ENCODE peak calls at places on chromosomes 5 and 9, in nine cellular contexts. E is Panc1; P is effector memory CD4-positive, alpha-beta T cell; F is GM23248; Q is CD8-positive, alpha-beta memory T cell; G is cardiac muscle cell; S is prostate gland; U is thoracic aorta; Z is lower lobe of right lung. K is an unnamed sample.

GRCh38 chr9:13470836-13471235 is 191.3 kb upstream of the MPDZ start:
- DNase-seq in G (no peak), E (no peak), P (no peak), U (no peak), F (no peak), S (no peak), Q (no peak), Z (no peak), K (no peak)

GRCh38 chr5:155728857-155729683 is 597.9 kb upstream of the SGCD start:
- DNase-seq in U (no peak), Q (no peak), P (no peak), E (no peak), Z (peak; percentile 36), S (no peak), G (no peak), F (peak; percentile 53), K (no peak)

GRCh38 chr5:139660916-139661814 is 13.0 kb downstream of the CXXC5 start:
- DNase-seq in Z (peak; percentile 90), E (peak; percentile 55), U (peak; percentile 84), P (no peak), S (peak; percentile 62), Q (no peak), F (peak; percentile 99), G (peak; percentile 91), K (peak; percentile 74)

GRCh38 chr5:153523831-153524230 is 33.4 kb downstream of the GRIA1 start:
- DNase-seq in F (peak; percentile 70), E (no peak), G (peak; percentile 74), Z (no peak), Q (no peak), S (no peak), U (no peak), P (no peak), K (peak; percentile 29)

GRCh38 chr9:112403802-112404201 is 23.9 kb downstream of the HSDL2 start:
- DNase-seq in F (no peak), Q (no peak), P (no peak), S (no peak), U (no peak), G (no peak), E (no peak), Z (no peak), K (no peak)

GRCh38 chr5:139271201-139272027 is 22.1 kb upstream of the MATR3 start:
- DNase-seq in Q (no peak), S (no peak), Z (no peak), G (peak; percentile 93), U (no peak), P (no peak), E (no peak), F (peak; percentile 94), K (peak; percentile 82)

GRCh38 chr5:111806150-111806549 is 49.2 kb upstream of the NREP start:
- DNase-seq in P (no peak), G (no peak), Q (no peak), F (no peak), U (no peak), S (no peak), Z (no peak), E (no peak), K (no peak)

GRCh38 chr5:126106032-126106431 is 317.2 kb upstream of the GRAMD2B start:
- DNase-seq in G (no peak), U (no peak), Z (no peak), S (no peak), Q (no peak), E (no peak), P (no peak), F (peak; percentile 65), K (no peak)

GRCh38 chr9:137165250-137165836 is 4.5 kb downstream of the LRRC26 start:
- DNase-seq in U (no peak), F (no peak), Z (no peak), E (no peak), P (no peak), Q (no peak), G (no peak), S (no peak), K (no peak)

GRCh38 chr9:137164370-137165249 is 5.2 kb downstream of the LRRC26 start:
- DNase-seq in P (no peak), E (no peak), Q (no peak), U (no peak), S (no peak), F (no peak), Z (no peak), G (no peak), K (no peak)

GRCh38 chr9:137162505-137163100 is 7.2 kb downstream of the LRRC26 start:
- DNase-seq in S (peak; percentile 71), F (peak; percentile 34), Q (no peak), G (no peak), U (no peak), Z (no peak), E (no peak), P (no peak), K (no peak)

GRCh38 chr9:137163101-137163661 is 6.7 kb downstream of the LRRC26 start:
- DNase-seq in F (peak; percentile 53), Z (no peak), S (peak; percentile 30), P (no peak), E (no peak), Q (no peak), U (no peak), G (no peak), K (no peak)

GRCh38 chr9:137163805-137164204 is 6.0 kb downstream of the LRRC26 start:
- DNase-seq in E (no peak), F (no peak), Q (no peak), G (no peak), Z (no peak), S (no peak), U (no peak), P (no peak), K (no peak)
- H3K27me3 ChIP-seq in E (no peaks in the 10 kb centered on the region), F (peaks cover 53% of the 10 kb centered on the region), Q (peaks cover 25% of the 10 kb centered on the region), G (peaks cover 100% of the 10 kb centered on the region), Z (peaks cover 99% of the 10 kb centered on the region), S (peaks cover 7% of the 10 kb centered on the region), U (peaks cover 36% of the 10 kb centered on the region), P (peaks cover 70% of the 10 kb centered on the region), K (peaks cover 61% of the 10 kb centered on the region)

GRCh38 chr9:123327697-123328100 is 28.3 kb upstream of the CRB2 start:
- DNase-seq in S (peak; percentile 93), E (no peak), G (no peak), F (no peak), Q (no peak), U (no peak), P (no peak), Z (peak; percentile 79), K (no peak)

GRCh38 chr9:123326662-123327093 is 29.3 kb upstream of the CRB2 start:
- DNase-seq in Z (peak; percentile 61), P (no peak), G (peak; percentile 19), Q (no peak), S (no peak), E (no peak), F (no peak), U (no peak), K (no peak)

GRCh38 chr9:123326030-123326586 is 29.9 kb upstream of the CRB2 start:
- DNase-seq in G (no peak), U (no peak), F (no peak), S (no peak), P (no peak), Z (no peak), E (no peak), Q (no peak), K (no peak)

GRCh38 chr9:123331303-123331702 is 24.7 kb upstream of the CRB2 start:
- DNase-seq in Z (no peak), E (no peak), Q (no peak), G (no peak), P (no peak), S (no peak), U (no peak), F (no peak), K (no peak)

DNA sequence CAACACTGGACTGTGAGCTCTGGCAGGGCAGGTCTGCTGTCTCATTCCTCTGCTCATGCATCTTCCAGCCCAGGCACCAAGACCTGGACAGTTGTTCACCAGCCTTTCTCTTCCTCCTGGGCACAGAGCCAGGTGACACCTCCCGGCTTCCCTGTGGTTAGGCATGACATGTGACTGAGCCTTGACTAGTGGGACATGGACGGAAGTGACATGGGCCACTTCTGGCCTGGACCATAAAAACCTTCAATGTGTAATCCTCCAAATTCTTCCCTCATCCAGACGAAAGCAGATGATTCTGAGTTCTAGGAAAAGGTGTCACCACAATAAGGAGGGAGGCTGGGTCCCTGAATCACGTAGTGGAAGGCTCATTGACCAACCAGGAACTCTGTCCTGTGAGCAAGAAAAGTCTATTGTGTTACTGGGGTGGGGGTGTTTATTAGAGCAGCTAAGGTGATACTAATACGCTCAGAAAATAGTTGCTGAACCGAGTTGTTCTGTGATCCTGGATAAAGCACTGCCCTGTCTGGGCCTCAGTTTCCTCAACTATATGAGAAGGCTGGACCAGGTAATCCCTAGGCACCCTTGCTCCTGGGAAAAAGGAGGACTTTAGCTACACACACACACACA is 26.6 kb upstream of the CRB2 start:
- DNase-seq in F (peak; percentile 53), P (no peak), Q (no peak), U (no peak), Z (peak; percentile 72), E (no peak), G (no peak), S (peak; percentile 55), K (no peak)
- H3K4me3 ChIP-seq in F (no peak overlapping the region), P (no peak overlapping the region), Q (no peak overlapping the region), U (no peak overlapping the region), Z (no peak overlapping the region), E (no peak overlapping the region), G (no peak overlapping the region), S (no peak overlapping the region), K (no peak overlapping the region)

GRCh38 chr9:129026442-129027223 is 1.5 kb downstream of the SH3GLB2 start:
- DNase-seq in F (peak; percentile 25), S (peak; percentile 44), Q (no peak), Z (no peak), U (no peak), G (no peak), P (no peak), E (no peak), K (no peak)

GRCh38 chr9:129027224-129027684 is 877 bp downstream of the SH3GLB2 start:
- DNase-seq in E (no peak), F (peak; percentile 38), Q (no peak), G (no peak), U (no peak), S (no peak), Z (no peak), P (no peak), K (no peak)

GRCh38 chr9:129027685-129028191 is 393 bp downstream of the SH3GLB2 start:
- DNase-seq in P (no peak), Z (peak; percentile 84), S (no peak), E (no peak), F (no peak), U (no peak), G (peak; percentile 28), Q (peak; percentile 80), K (no peak)

GRCh38 chr9:129030191-129030590 is 2.1 kb upstream of the SH3GLB2 start:
- DNase-seq in Q (no peak), E (no peak), F (no peak), P (no peak), S (no peak), Z (no peak), G (no peak), U (no peak), K (no peak)

GRCh38 chr9:129028192-129028966 is at the start of gene SH3GLB2:
- DNase-seq in S (peak; percentile 96), U (peak; percentile 64), P (peak; percentile 88), F (peak; percentile 96), Q (peak; percentile 86), E (peak; percentile 62), G (peak; percentile 98), Z (peak; percentile 95), K (peak; percentile 95)
- H3K27ac ChIP-seq in S (peak within 1 kb of the TSS; percentile 51), U (peak within 1 kb of the TSS; percentile 75), P (peak within 1 kb of the TSS; percentile 59), F (no peak within 1 kb of the TSS), Q (peak within 1 kb of the TSS; percentile 40), E (peak within 1 kb of the TSS; percentile 66), G (peak within 1 kb of the TSS; percentile 76), Z (peak within 1 kb of the TSS; percentile 78), K (no peak within 1 kb of the TSS)

DNA sequence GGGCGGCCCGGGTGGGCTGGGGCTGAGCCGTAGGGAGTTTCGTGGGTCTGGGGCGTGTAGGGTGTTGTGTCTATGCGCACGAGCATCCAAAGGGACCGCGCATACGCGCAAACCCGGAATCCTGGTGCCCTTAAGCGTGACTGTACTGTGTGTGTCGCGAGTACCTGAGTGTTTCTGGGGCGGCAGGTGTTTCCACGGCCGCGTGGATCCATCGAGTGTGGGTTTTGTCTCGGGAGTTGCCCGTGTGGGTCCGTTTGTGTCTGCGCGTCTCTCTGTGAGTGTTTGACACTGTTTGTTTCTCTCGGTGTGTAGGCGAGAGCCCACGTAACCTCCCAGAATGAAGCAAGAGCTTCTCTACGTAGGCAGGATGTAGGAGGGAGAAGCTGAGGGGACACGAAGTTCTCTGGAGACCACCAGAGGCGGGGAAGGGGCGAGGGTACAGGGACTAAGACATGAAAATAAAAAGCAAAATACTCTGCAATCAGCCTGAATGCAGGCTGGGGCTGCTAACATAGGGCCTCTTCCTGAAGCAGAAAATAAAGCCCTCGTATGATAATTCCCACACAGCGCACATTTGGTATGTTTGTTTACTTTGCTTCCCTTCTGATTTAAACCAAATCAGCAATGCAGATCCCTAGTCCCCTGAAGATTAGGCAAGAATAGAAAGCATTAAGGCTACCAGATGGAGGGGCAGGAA is 583 bp upstream of the BRINP1 start:
- DNase-seq in U (no peak), F (peak; percentile 18), E (no peak), G (no peak), Q (no peak), S (no peak), Z (no peak), P (no peak), K (no peak)
- H3K27me3 ChIP-seq in U (peaks cover 5% of the 10 kb centered on the region), F (peaks cover 3% of the 10 kb centered on the region), E (no peaks in the 10 kb centered on the region), G (peaks cover 14% of the 10 kb centered on the region), Q (no peaks in the 10 kb centered on the region), S (no peaks in the 10 kb centered on the region), Z (peaks cover 43% of the 10 kb centered on the region), P (no peaks in the 10 kb centered on the region), K (no peaks in the 10 kb centered on the region)

K was measured in AG04450.